ENCODE peak calls at places on chromosomes 16 and 17, in ten cellular contexts. Q, J, C, X, T, E, P, Y, H and N are unnamed samples.

GRCh38 chr17:55607736-55608341 is 96.6 kb upstream of the SMIM36 start:
- DNase-seq in H (no peak), X (peak), C (no peak), T (no peak), E (peak), Q (no peak), P (no peak), J (no peak), Y (peak), N (no peak)

GRCh38 chr16:1776991-1777374 is 4.0 kb upstream of the MRPS34 start:
- DNase-seq in H (no peak), J (no peak), E (no peak), Q (no peak), X (no peak), P (no peak), T (no peak), Y (no peak), C (no peak), N (no peak)

GRCh38 chr17:78890111-78890897 is 12.7 kb downstream of the CEP295NL start:
- DNase-seq in E (no peak), C (no peak), Q (no peak), J (peak), P (peak), Y (no peak), X (no peak), H (no peak), T (no peak), N (no peak)

GRCh38 chr16:64121473-64121872 is 1000.4 kb downstream of the CDH11 start:
- DNase-seq in Y (no peak), H (no peak), T (peak), E (peak), C (no peak), Q (no peak), P (peak), J (no peak), X (peak), N (no peak)

GRCh38 chr16:3562914-3563480 is 14.2 kb downstream of the NLRC3 start:
- DNase-seq in E (no peak), T (no peak), H (no peak), P (no peak), Q (no peak), J (no peak), C (no peak), X (no peak), Y (no peak), N (no peak)

GRCh38 chr16:82134884-82135283 is 35.1 kb downstream of the MPHOSPH6 start:
- DNase-seq in Y (no peak), P (no peak), H (no peak), J (no peak), Q (no peak), X (no peak), E (no peak), T (no peak), C (no peak), N (no peak)

GRCh38 chr17:2784864-2785263 is 11.4 kb upstream of the RAP1GAP2 start:
- DNase-seq in J (no peak), Y (no peak), Q (no peak), T (no peak), X (no peak), H (no peak), P (no peak), E (no peak), C (no peak), N (no peak)

GRCh38 chr16:65005696-65006095 is 116.2 kb downstream of the CDH11 start:
- DNase-seq in P (no peak), H (no peak), X (no peak), J (no peak), T (no peak), C (no peak), Y (no peak), Q (no peak), E (peak), N (no peak)

GRCh38 chr17:32007463-32008298 is 498 bp downstream of the LRRC37B start:
- DNase-seq in Y (peak), T (no peak), X (no peak), Q (peak), P (peak), J (peak), C (peak), E (peak), H (peak), N (peak)